ENCODE peak calls at places on chromosomes 2 and 18, in four cellular contexts. One of them, this sample, is unnamed. For H3K36me3, the result is how much of the 10 kb centered on the place peaks cover.

GRCh38 chr2:112633708-112634107 is 12.0 kb upstream of the SLC20A1 start:
- DNase-seq in SK-N-SH: no peak
- DNase-seq in psoas muscle: no peak
- DNase-seq in small intestine: no peak
- DNase-seq in this sample: no peak

GRCh38 chr2:42868874-42869273 is 76.5 kb upstream of the HAAO start:
- DNase-seq in psoas muscle: no peak
- DNase-seq in SK-N-SH: no peak
- DNase-seq in small intestine: no peak
- DNase-seq in this sample: no peak

GRCh38 chr18:44897445-44898215 is 216.9 kb downstream of the SETBP1 start:
- DNase-seq in psoas muscle: no peak
- DNase-seq in SK-N-SH: no peak
- DNase-seq in small intestine: no peak
- DNase-seq in this sample: no peak

GRCh38 chr2:132949108-132949507 is 279.1 kb upstream of the LYPD1 start:
- DNase-seq in small intestine: no peak
- DNase-seq in SK-N-SH: no peak
- DNase-seq in psoas muscle: no peak
- DNase-seq in this sample: no peak

GRCh38 chr2:19775838-19776237 is 125.9 kb downstream of the TTC32 start:
- DNase-seq in psoas muscle: no peak
- DNase-seq in small intestine: no peak
- DNase-seq in SK-N-SH: no peak
- DNase-seq in this sample: no peak

GRCh38 chr18:61551586-61551985 is 218.4 kb downstream of the CDH20 start:
- DNase-seq in small intestine: peak
- DNase-seq in psoas muscle: no peak
- DNase-seq in SK-N-SH: peak
- DNase-seq in this sample: peak

GRCh38 chr2:192498747-192499146 is 304.0 kb upstream of the TMEFF2 start:
- DNase-seq in SK-N-SH: no peak
- DNase-seq in psoas muscle: no peak
- DNase-seq in small intestine: no peak
- DNase-seq in this sample: no peak

GRCh38 chr2:190649798-190650390 is 1.0 kb downstream of the NAB1 start:
- DNase-seq in SK-N-SH: peak
- DNase-seq in small intestine: peak
- DNase-seq in psoas muscle: no peak
- DNase-seq in this sample: peak

GRCh38 chr2:9276901-9277455 is 70.4 kb downstream of the ASAP2 start:
- DNase-seq in psoas muscle: no peak
- DNase-seq in small intestine: no peak
- DNase-seq in SK-N-SH: no peak
- DNase-seq in this sample: no peak

GRCh38 chr2:20660506-20660905 is 6.4 kb upstream of the GDF7 start:
- DNase-seq in SK-N-SH: no peak
- DNase-seq in psoas muscle: no peak
- DNase-seq in small intestine: no peak
- DNase-seq in this sample: no peak

GRCh38 chr2:46163804-46164569 is 133.2 kb upstream of the EPAS1 start:
- DNase-seq in psoas muscle: no peak
- DNase-seq in small intestine: no peak
- DNase-seq in SK-N-SH: no peak
- DNase-seq in this sample: no peak

GRCh38 chr2:105114551-105114950 is 76.7 kb downstream of the MRPS9 start:
- DNase-seq in SK-N-SH: peak
- DNase-seq in small intestine: peak
- DNase-seq in psoas muscle: no peak
- DNase-seq in this sample: peak

GRCh38 chr2:223602972-223603371 is 811 bp upstream of the SCG2 start:
- DNase-seq in small intestine: no peak
- DNase-seq in psoas muscle: no peak
- DNase-seq in SK-N-SH: no peak
- DNase-seq in this sample: no peak

GRCh38 chr2:96507957-96508520 is 2.9 kb upstream of the NEURL3 start:
- DNase-seq in small intestine: peak
- DNase-seq in SK-N-SH: peak
- DNase-seq in psoas muscle: peak
- DNase-seq in this sample: peak

GRCh38 chr2:54675738-54676137 is 47.7 kb upstream of the EML6 start:
- DNase-seq in small intestine: peak
- DNase-seq in psoas muscle: peak
- DNase-seq in SK-N-SH: no peak
- DNase-seq in this sample: no peak

GRCh38 chr2:210432633-210433032 is 43.9 kb downstream of the LANCL1 start:
- DNase-seq in small intestine: no peak
- DNase-seq in psoas muscle: no peak
- DNase-seq in SK-N-SH: no peak
- DNase-seq in this sample: no peak
- H3K36me3 ChIP-seq in small intestine: under half
- H3K36me3 ChIP-seq in psoas muscle: half or more
- H3K36me3 ChIP-seq in SK-N-SH: half or more
- H3K36me3 ChIP-seq in this sample: under half

GRCh38 chr2:205776139-205776538 is 93.8 kb downstream of the NRP2 start:
- DNase-seq in small intestine: peak
- DNase-seq in psoas muscle: peak
- DNase-seq in SK-N-SH: peak
- DNase-seq in this sample: no peak
- H3K36me3 ChIP-seq in small intestine: under half
- H3K36me3 ChIP-seq in psoas muscle: under half
- H3K36me3 ChIP-seq in SK-N-SH: under half
- H3K36me3 ChIP-seq in this sample: under half

GRCh38 chr18:48937869-48938750 is 12.7 kb downstream of the SMAD7 start:
- DNase-seq in SK-N-SH: no peak
- DNase-seq in psoas muscle: no peak
- DNase-seq in small intestine: no peak
- DNase-seq in this sample: peak

GRCh38 chr18:48939368-48940097 is 11.2 kb downstream of the SMAD7 start:
- DNase-seq in SK-N-SH: no peak
- DNase-seq in psoas muscle: no peak
- DNase-seq in small intestine: no peak
- DNase-seq in this sample: peak

GRCh38 chr18:48940854-48941531 is 9.8 kb downstream of the SMAD7 start:
- DNase-seq in small intestine: peak
- DNase-seq in psoas muscle: no peak
- DNase-seq in SK-N-SH: peak
- DNase-seq in this sample: peak

GRCh38 chr18:48941672-48942071 is 9.1 kb downstream of the SMAD7 start:
- DNase-seq in psoas muscle: no peak
- DNase-seq in SK-N-SH: no peak
- DNase-seq in small intestine: no peak
- DNase-seq in this sample: peak

DNA sequence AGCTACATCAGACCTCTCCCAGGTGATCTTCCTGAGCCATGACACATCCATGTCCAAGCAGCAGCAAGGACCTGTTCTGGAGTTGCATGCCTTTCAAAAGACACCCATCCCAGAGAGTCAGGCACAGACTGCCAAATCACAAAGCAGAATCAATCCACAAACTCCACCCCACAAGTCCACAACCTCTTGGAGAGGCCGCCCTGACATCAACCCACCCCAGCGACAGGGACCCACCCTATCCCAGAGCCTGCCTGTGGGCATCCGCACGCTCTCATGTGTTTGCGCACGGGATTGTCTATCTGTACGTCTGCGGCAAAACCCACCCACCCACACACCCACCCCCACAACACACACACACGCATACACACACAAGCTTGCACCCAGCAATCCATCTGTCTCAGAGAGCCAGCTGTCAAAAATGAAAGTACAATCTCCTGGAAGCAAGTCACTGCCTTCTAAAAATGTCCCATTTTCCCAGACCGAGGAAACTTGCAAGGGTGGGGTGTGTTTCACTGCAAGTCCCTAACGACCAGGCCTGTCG is 11.9 kb downstream of the SMAD7 start:
- DNase-seq in SK-N-SH: no peak
- DNase-seq in psoas muscle: no peak
- DNase-seq in small intestine: no peak
- DNase-seq in this sample: peak
- H3K36me3 ChIP-seq in SK-N-SH: under half
- H3K36me3 ChIP-seq in psoas muscle: under half
- H3K36me3 ChIP-seq in small intestine: under half
- H3K36me3 ChIP-seq in this sample: half or more

GRCh38 chr2:171741189-171741588 is 53.9 kb downstream of the DYNC1I2 start:
- DNase-seq in SK-N-SH: no peak
- DNase-seq in small intestine: no peak
- DNase-seq in psoas muscle: no peak
- DNase-seq in this sample: no peak

GRCh38 chr2:171735991-171736710 is 48.9 kb downstream of the DYNC1I2 start:
- DNase-seq in SK-N-SH: no peak
- DNase-seq in small intestine: no peak
- DNase-seq in psoas muscle: no peak
- DNase-seq in this sample: no peak
- H3K36me3 ChIP-seq in SK-N-SH: half or more
- H3K36me3 ChIP-seq in small intestine: under half
- H3K36me3 ChIP-seq in psoas muscle: half or more
- H3K36me3 ChIP-seq in this sample: under half

GRCh38 chr2:198102120-198102519 is 297.7 kb downstream of the PLCL1 start:
- DNase-seq in psoas muscle: no peak
- DNase-seq in small intestine: no peak
- DNase-seq in SK-N-SH: no peak
- DNase-seq in this sample: no peak
- H3K36me3 ChIP-seq in psoas muscle: under half
- H3K36me3 ChIP-seq in small intestine: under half
- H3K36me3 ChIP-seq in SK-N-SH: under half
- H3K36me3 ChIP-seq in this sample: under half

GRCh38 chr2:85393836-85394235 is 16.3 kb downstream of the CAPG start:
- DNase-seq in SK-N-SH: no peak
- DNase-seq in small intestine: no peak
- DNase-seq in psoas muscle: no peak
- DNase-seq in this sample: peak
- H3K36me3 ChIP-seq in SK-N-SH: under half
- H3K36me3 ChIP-seq in small intestine: under half
- H3K36me3 ChIP-seq in psoas muscle: under half
- H3K36me3 ChIP-seq in this sample: under half

GRCh38 chr2:241227635-241227993 is 39.1 kb downstream of the ANO7 start:
- DNase-seq in psoas muscle: no peak
- DNase-seq in small intestine: no peak
- DNase-seq in SK-N-SH: no peak
- DNase-seq in this sample: peak
- H3K36me3 ChIP-seq in psoas muscle: half or more
- H3K36me3 ChIP-seq in small intestine: under half
- H3K36me3 ChIP-seq in SK-N-SH: under half
- H3K36me3 ChIP-seq in this sample: half or more

GRCh38 chr18:9552616-9553015 is 61.7 kb downstream of the PPP4R1 start:
- DNase-seq in SK-N-SH: no peak
- DNase-seq in psoas muscle: no peak
- DNase-seq in small intestine: no peak
- DNase-seq in this sample: no peak

GRCh38 chr18:9552189-9552588 is 62.2 kb downstream of the PPP4R1 start:
- DNase-seq in small intestine: no peak
- DNase-seq in psoas muscle: no peak
- DNase-seq in SK-N-SH: no peak
- DNase-seq in this sample: no peak

GRCh38 chr18:9549405-9549804 is 65.0 kb downstream of the PPP4R1 start:
- DNase-seq in psoas muscle: no peak
- DNase-seq in small intestine: no peak
- DNase-seq in SK-N-SH: no peak
- DNase-seq in this sample: peak

GRCh38 chr18:9547767-9548166 is 66.6 kb downstream of the PPP4R1 start:
- DNase-seq in small intestine: no peak
- DNase-seq in SK-N-SH: no peak
- DNase-seq in psoas muscle: no peak
- DNase-seq in this sample: no peak

DNA sequence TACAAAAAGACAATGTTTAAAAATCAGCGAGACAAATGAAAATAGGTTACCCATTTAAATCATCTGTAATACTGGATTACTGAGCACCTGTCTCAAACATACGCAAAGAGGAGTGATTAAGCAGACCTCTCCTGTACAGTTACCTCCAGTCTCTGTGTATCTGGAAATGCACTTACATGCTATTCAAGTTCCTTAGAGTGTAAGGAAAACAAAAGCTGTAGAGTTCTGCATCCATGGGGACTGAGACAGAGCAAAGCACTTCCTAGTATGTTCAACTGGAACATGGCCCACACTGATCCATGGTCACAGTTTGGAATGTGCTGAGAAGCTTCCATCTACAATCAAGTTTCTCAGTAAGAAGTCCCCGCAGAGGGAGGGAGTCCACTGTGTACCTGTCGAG is 63.9 kb downstream of the PPP4R1 start:
- DNase-seq in SK-N-SH: no peak
- DNase-seq in small intestine: no peak
- DNase-seq in psoas muscle: no peak
- DNase-seq in this sample: peak
- H3K36me3 ChIP-seq in SK-N-SH: half or more
- H3K36me3 ChIP-seq in small intestine: under half
- H3K36me3 ChIP-seq in psoas muscle: half or more
- H3K36me3 ChIP-seq in this sample: half or more

DNA sequence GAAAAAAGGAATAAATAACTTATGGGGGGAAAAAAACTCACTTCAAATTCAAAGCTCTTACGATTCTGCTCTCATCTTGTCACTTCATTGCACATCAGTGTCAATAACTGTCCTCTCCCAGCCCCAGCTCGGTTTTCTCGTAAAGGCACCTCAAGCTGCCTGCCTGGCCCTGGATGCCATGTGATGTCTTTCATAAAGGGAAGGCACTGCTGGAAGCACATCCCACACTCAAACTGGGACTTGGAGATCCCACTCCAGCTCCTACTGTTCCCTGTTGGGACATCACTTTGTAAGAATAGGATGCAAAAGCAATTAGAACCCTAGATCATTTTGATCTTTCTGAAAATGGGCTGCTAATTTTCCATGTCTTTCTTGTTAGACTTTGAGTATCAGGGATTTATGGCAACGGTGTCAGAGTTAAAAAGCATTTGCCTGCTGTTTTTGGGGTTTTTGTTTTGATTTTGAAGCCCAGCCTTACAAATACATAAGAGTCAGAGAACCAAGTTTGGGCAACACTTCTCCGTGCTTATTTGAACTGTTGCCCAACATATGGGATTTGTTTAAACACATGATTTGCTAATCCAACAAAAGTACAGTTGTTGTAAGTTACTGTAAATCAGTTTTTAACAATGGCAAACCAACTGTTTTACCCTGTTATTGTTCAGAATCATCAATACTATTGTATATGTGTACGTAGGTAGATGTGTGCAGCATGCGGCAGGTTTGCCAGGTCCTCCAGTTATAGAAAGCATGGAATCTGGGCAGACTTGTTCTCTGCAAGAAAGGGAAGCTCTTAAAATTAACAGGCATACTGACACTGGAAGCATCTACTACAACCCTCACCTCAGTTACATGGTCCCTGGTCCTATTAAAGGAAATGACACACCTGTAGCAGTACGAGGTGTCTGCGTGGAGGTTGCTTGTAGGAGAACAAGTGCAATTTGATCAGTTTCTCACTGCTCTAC is 20.6 kb downstream of the SERTAD2 start:
- DNase-seq in small intestine: no peak
- DNase-seq in psoas muscle: no peak
- DNase-seq in SK-N-SH: no peak
- DNase-seq in this sample: no peak
- H3K36me3 ChIP-seq in small intestine: under half
- H3K36me3 ChIP-seq in psoas muscle: under half
- H3K36me3 ChIP-seq in SK-N-SH: under half
- H3K36me3 ChIP-seq in this sample: half or more